ENCODE peak calls at places on chromosomes 7 and 10, in five cellular contexts. M is NCI-H1048, I is fibroblast of mammary gland, P is Kasumi-1, X is iPS-NIHi11. W is an unnamed sample.

GRCh38 chr7:455110-455928 is 64.3 kb downstream of the PDGFA start:
- DNase-seq in M (no peak), X (no peak), I (no peak), P (no peak), W (no peak)

GRCh38 chr7:17233643-17234397 is 64.6 kb upstream of the AHR start:
- DNase-seq in X (no peak), I (peak), P (peak), M (no peak), W (no peak)

GRCh38 chr10:46528171-46528671 is 28.2 kb downstream of the GPRIN2 start:
- DNase-seq in X (no peak), I (no peak), P (no peak), M (no peak), W (no peak)

GRCh38 chr10:71911296-71911954 is 52.8 kb upstream of the CHST3 start:
- DNase-seq in M (no peak), X (no peak), P (no peak), I (peak), W (no peak)

GRCh38 chr10:90051474-90051873 is 350.1 kb downstream of the KIF20B start:
- DNase-seq in M (no peak), I (no peak), P (no peak), X (no peak), W (no peak)

GRCh38 chr10:68371604-68372003 is 35.5 kb downstream of the RUFY2 start:
- DNase-seq in I (no peak), P (no peak), M (no peak), X (no peak), W (no peak)

GRCh38 chr7:66643395-66643794 is 14.7 kb downstream of the KCTD7 start:
- DNase-seq in I (no peak), M (no peak), P (no peak), X (no peak), W (no peak)

GRCh38 chr10:131842351-131843088 is 58.3 kb upstream of the PPP2R2D start:
- DNase-seq in X (no peak), M (no peak), P (no peak), I (no peak), W (no peak)

GRCh38 chr7:73896454-73896853 is 35.5 kb downstream of the TMEM270 start:
- DNase-seq in I (peak), M (no peak), P (no peak), X (no peak), W (no peak)

GRCh38 chr7:17299477-17299991 is 1.1 kb downstream of the AHR start:
- DNase-seq in M (no peak), X (no peak), P (peak), I (no peak), W (no peak)

GRCh38 chr7:36391436-36392198 is 2.0 kb downstream of the ANLN start:
- DNase-seq in P (peak), I (no peak), X (no peak), M (no peak), W (peak)

W was measured in NCI-H774.